ENCODE peak calls at places on chromosomes 5 and 9, in five cellular contexts. One of them, this sample, is unnamed.

GRCh38 chr5:57219386-57219785 is 45.5 kb downstream of the GPBP1 start:
- DNase-seq in PC-3: no peak
- DNase-seq in SJCRH30: no peak
- DNase-seq in mesenchymal stem cell: no peak
- DNase-seq in WERI-Rb-1: no peak
- DNase-seq in this sample: no peak

GRCh38 chr5:127812570-127812969 is 109.4 kb downstream of the CCDC192 start:
- DNase-seq in PC-3: no peak
- DNase-seq in SJCRH30: no peak
- DNase-seq in mesenchymal stem cell: no peak
- DNase-seq in WERI-Rb-1: no peak
- DNase-seq in this sample: no peak

GRCh38 chr9:129143461-129143927 is 32.3 kb downstream of the PTPA start:
- DNase-seq in PC-3: no peak
- DNase-seq in SJCRH30: peak; percentile 46
- DNase-seq in mesenchymal stem cell: peak; percentile 94
- DNase-seq in WERI-Rb-1: no peak
- DNase-seq in this sample: no peak

GRCh38 chr5:44189255-44189654 is 200.0 kb downstream of the FGF10 start:
- DNase-seq in PC-3: no peak
- DNase-seq in SJCRH30: no peak
- DNase-seq in mesenchymal stem cell: no peak
- DNase-seq in WERI-Rb-1: no peak
- DNase-seq in this sample: peak; percentile 8

GRCh38 chr5:83101514-83101913 is 24.2 kb downstream of the XRCC4 start:
- DNase-seq in PC-3: no peak
- DNase-seq in SJCRH30: no peak
- DNase-seq in mesenchymal stem cell: no peak
- DNase-seq in WERI-Rb-1: no peak
- DNase-seq in this sample: no peak

GRCh38 chr9:128055222-128056040 is 11.7 kb downstream of the NAIF1 start:
- DNase-seq in PC-3: no peak
- DNase-seq in SJCRH30: peak; percentile 52
- DNase-seq in mesenchymal stem cell: peak; percentile 42
- DNase-seq in WERI-Rb-1: no peak
- DNase-seq in this sample: peak; percentile 22

GRCh38 chr5:132260051-132260450 is 2.6 kb downstream of the PDLIM4 start:
- DNase-seq in PC-3: peak; percentile 49
- DNase-seq in SJCRH30: no peak
- DNase-seq in mesenchymal stem cell: peak; percentile 53
- DNase-seq in WERI-Rb-1: peak; percentile 1
- DNase-seq in this sample: no peak

GRCh38 chr9:131010482-131011273 is 1.7 kb downstream of the LAMC3 start:
- DNase-seq in PC-3: no peak
- DNase-seq in SJCRH30: no peak
- DNase-seq in mesenchymal stem cell: no peak
- DNase-seq in WERI-Rb-1: no peak
- DNase-seq in this sample: no peak

GRCh38 chr9:16344343-16344742 is 526.1 kb downstream of the BNC2 start:
- DNase-seq in PC-3: peak; percentile 56
- DNase-seq in SJCRH30: no peak
- DNase-seq in mesenchymal stem cell: peak; percentile 94
- DNase-seq in WERI-Rb-1: no peak
- DNase-seq in this sample: no peak

GRCh38 chr5:1939256-1939655 is 56.5 kb upstream of the IRX4 start:
- DNase-seq in PC-3: no peak
- DNase-seq in SJCRH30: no peak
- DNase-seq in mesenchymal stem cell: no peak
- DNase-seq in WERI-Rb-1: no peak
- DNase-seq in this sample: no peak

GRCh38 chr5:151899400-151899799 is 25.3 kb downstream of the GLRA1 start:
- DNase-seq in PC-3: no peak
- DNase-seq in SJCRH30: no peak
- DNase-seq in mesenchymal stem cell: no peak
- DNase-seq in WERI-Rb-1: peak; percentile 12
- DNase-seq in this sample: no peak

GRCh38 chr5:170307575-170308465 is 10.2 kb upstream of the LCP2 start:
- DNase-seq in PC-3: peak; percentile 28
- DNase-seq in SJCRH30: peak; percentile 14
- DNase-seq in mesenchymal stem cell: peak; percentile 95
- DNase-seq in WERI-Rb-1: no peak
- DNase-seq in this sample: peak; percentile 92

GRCh38 chr5:14600846-14601245 is 19.3 kb downstream of the OTULINL start:
- DNase-seq in PC-3: no peak
- DNase-seq in SJCRH30: no peak
- DNase-seq in mesenchymal stem cell: no peak
- DNase-seq in WERI-Rb-1: no peak
- DNase-seq in this sample: no peak

GRCh38 chr5:174723979-174724483 is 351 bp upstream of the MSX2 start:
- DNase-seq in PC-3: peak; percentile 14
- DNase-seq in SJCRH30: no peak
- DNase-seq in mesenchymal stem cell: peak; percentile 42
- DNase-seq in WERI-Rb-1: no peak
- DNase-seq in this sample: no peak
- H3K4me3 ChIP-seq in PC-3: peak overlapping the region; percentile 81
- H3K4me3 ChIP-seq in SJCRH30: peak overlapping the region; percentile 89
- H3K4me3 ChIP-seq in mesenchymal stem cell: peak overlapping the region; percentile 89
- H3K4me3 ChIP-seq in WERI-Rb-1: no peak overlapping the region
- H3K4me3 ChIP-seq in this sample: no peak overlapping the region

DNA sequence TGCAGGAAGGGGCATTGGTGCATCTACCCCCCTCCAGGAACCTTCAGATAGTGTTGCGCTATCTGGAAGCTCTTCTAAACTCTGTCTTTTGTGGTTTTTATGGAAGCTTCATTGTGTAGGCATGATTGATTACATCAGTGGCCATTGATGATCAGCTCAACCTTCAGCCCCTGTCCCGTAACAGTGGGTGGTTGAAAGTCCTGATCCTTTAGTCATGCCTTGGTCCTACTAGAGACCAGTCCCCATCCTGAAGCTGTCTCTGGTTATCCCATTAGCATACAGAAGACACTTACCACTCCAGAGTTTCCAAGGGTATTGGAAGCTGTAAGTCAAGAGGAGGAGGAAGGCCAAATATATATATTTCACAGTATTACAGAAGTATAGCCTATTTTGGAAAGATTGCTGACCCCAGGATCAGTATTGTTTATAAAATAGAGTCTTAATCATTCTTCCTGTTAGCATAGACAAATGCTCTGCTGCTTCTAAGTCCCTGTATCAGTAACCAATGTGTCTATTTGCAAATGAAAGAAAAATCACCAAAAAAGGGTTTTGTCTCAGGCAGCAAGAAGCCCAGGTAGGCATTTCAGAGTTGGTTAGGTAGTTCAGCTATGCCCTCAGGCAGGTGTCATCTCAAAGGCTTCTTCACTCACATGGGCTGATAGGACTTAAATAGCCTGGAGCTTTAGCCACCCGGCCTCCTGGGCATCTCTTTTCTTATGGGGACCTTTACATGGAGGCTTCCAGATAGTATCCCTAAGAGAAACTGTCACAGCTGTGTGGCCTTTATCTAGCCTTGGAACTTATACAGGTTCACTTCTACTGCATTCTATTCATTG is 41.6 kb downstream of the SPIN1 start:
- DNase-seq in PC-3: no peak
- DNase-seq in SJCRH30: no peak
- DNase-seq in mesenchymal stem cell: peak; percentile 53
- DNase-seq in WERI-Rb-1: no peak
- DNase-seq in this sample: no peak
- H3K4me3 ChIP-seq in PC-3: no peak overlapping the region
- H3K4me3 ChIP-seq in SJCRH30: no peak overlapping the region
- H3K4me3 ChIP-seq in mesenchymal stem cell: no peak overlapping the region
- H3K4me3 ChIP-seq in WERI-Rb-1: no peak overlapping the region
- H3K4me3 ChIP-seq in this sample: no peak overlapping the region

DNA sequence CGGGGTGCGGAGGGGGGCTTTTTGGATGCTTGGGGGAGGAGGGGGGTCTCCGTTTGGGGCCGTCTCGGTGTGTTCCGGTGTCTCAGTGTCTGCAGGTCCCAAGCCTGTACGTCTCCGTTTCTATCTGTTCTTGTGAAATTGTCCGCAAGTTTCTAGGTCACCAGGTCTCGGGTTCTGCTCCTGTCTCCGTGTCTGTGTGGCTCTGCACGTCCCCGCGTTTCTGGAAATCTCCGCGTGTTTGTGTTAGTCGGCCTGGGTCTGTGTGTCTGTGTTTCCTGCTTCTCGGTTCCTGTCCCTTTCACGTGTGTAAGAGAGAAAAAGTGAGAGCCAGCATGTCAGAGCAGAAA is 947 bp downstream of the COL27A1 start:
- DNase-seq in PC-3: no peak
- DNase-seq in SJCRH30: no peak
- DNase-seq in mesenchymal stem cell: no peak
- DNase-seq in WERI-Rb-1: no peak
- DNase-seq in this sample: peak; percentile 51
- H3K4me3 ChIP-seq in PC-3: no peak overlapping the region
- H3K4me3 ChIP-seq in SJCRH30: peak overlapping the region; percentile 78
- H3K4me3 ChIP-seq in mesenchymal stem cell: peak overlapping the region; percentile 83
- H3K4me3 ChIP-seq in WERI-Rb-1: peak overlapping the region; percentile 63
- H3K4me3 ChIP-seq in this sample: peak overlapping the region; percentile 61

DNA sequence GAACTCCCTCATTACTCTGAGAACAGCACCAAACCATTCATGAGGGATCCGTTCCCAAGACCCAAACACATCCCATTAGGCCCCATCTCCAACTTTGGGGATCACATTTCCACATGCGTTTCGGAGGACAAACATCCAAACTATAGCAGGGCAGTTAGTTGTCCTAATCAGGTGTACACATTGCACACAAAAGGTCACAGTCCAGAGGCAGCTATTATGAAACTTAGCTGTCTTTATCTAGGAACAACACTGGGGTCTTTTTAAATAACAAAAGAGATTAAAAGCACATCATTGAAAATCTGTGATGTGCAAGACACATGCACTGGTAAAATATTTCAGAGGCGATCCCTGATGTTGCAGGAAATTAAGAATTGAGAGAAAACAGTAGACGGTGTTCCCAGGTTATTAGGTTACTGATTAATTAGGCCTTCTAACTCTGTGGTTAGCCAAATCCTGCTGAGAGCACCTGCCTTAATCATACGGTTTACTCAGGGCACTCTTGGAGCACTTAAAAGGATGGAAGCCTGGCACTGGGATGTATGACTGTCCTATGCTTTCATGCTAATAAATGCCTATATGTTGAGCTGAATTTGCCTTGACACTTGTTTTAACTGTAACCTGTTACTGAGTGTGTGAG is 1574.5 kb upstream of the WWC1 start:
- DNase-seq in PC-3: no peak
- DNase-seq in SJCRH30: no peak
- DNase-seq in mesenchymal stem cell: no peak
- DNase-seq in WERI-Rb-1: no peak
- DNase-seq in this sample: no peak
- H3K4me3 ChIP-seq in PC-3: no peak overlapping the region
- H3K4me3 ChIP-seq in SJCRH30: no peak overlapping the region
- H3K4me3 ChIP-seq in mesenchymal stem cell: no peak overlapping the region
- H3K4me3 ChIP-seq in WERI-Rb-1: no peak overlapping the region
- H3K4me3 ChIP-seq in this sample: no peak overlapping the region

DNA sequence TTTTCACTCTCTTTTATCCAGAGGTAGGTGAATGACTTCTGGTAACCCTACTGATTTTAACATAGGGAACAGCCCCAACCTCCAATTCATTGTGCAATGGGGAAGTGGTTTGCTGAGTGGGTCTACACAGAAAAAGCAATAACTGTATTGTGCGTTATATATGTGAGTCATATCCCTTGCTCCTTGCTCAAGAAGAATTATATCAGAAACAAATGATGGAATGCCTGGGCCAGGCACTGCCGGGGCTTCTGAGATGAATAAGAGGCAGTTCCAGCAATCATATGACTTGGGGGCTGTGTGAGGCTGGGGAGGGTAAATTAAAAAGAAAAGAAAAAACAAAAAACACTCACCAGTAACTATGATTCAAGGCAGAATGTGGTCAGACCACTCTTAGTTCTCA is 79.2 kb upstream of the ABCA1 start:
- DNase-seq in PC-3: peak; percentile 72
- DNase-seq in SJCRH30: no peak
- DNase-seq in mesenchymal stem cell: peak; percentile 88
- DNase-seq in WERI-Rb-1: no peak
- DNase-seq in this sample: peak; percentile 95
- H3K4me3 ChIP-seq in PC-3: no peak overlapping the region
- H3K4me3 ChIP-seq in SJCRH30: no peak overlapping the region
- H3K4me3 ChIP-seq in mesenchymal stem cell: peak overlapping the region; percentile 20
- H3K4me3 ChIP-seq in WERI-Rb-1: no peak overlapping the region
- H3K4me3 ChIP-seq in this sample: peak overlapping the region; percentile 29

DNA sequence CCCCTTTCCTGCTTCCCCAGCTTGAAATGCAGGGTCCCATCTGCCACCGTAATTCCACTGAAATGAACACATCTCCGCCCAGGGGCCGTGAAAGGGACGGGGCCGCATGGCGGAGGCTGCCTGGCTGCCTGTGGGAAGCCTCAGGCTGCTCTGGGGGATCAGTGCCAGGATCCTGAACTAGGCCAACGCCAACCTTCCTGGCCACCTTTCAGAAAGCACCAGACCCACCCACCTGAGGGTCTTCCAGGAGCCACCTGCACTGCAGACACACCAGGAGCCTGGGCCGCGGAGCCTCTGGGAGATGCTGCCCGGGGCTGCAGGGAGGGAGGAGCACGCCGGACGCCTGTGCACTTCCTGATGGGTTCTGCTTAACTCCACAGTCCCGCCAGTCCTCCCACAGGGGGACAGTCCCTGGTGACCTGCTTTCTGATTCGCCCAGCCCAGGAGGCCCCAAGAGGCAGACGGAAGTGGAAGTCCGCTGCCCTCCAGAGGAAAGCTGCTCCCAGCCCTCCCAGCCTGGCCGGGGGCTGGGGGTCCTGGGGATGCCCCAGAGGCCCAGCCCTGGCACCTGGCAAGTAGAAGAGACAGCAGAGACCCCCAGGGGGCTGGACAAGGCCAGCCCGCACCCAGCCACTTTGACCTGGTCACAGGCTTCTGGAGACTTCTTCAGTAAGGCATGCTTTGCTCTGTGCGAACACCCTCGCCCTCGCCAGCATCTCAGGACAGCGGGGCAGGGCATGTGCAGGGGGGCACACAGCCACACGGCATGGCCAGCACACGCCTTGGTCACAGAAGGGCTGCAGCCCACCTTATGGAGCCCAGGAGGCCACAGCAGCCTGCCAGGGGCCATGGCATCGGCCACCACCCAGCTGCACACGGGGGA is at the start of gene CARD9:
- DNase-seq in PC-3: no peak
- DNase-seq in SJCRH30: peak; percentile 84
- DNase-seq in mesenchymal stem cell: no peak
- DNase-seq in WERI-Rb-1: peak; percentile 88
- DNase-seq in this sample: peak; percentile 94
- H3K4me3 ChIP-seq in PC-3: no peak within 1 kb of the TSS
- H3K4me3 ChIP-seq in SJCRH30: peak within 1 kb of the TSS; percentile 58
- H3K4me3 ChIP-seq in mesenchymal stem cell: peak within 1 kb of the TSS; percentile 33
- H3K4me3 ChIP-seq in WERI-Rb-1: peak within 1 kb of the TSS; percentile 43
- H3K4me3 ChIP-seq in this sample: peak within 1 kb of the TSS; percentile 92